ENCODE peak calls at places on chromosomes 11 and 22, in nine cellular contexts. One of them, this sample, is unnamed.

GRCh38 chr11:116951762-116952161 is 114.3 kb upstream of the APOA1 start:
- DNase-seq in AG04450: no peak
- DNase-seq in naive thymus-derived CD4-positive, alpha-beta T cell: no peak
- DNase-seq in GM23248: no peak
- DNase-seq in CD8-positive, alpha-beta T cell: no peak
- DNase-seq in adrenal gland: no peak
- DNase-seq in CD8-positive, alpha-beta memory T cell: no peak
- DNase-seq in dorsolateral prefrontal cortex: no peak
- DNase-seq in body of pancreas: no peak
- DNase-seq in this sample: no peak

GRCh38 chr11:87012089-87012488 is 25.6 kb upstream of the TMEM135 start:
- DNase-seq in CD8-positive, alpha-beta T cell: no peak
- DNase-seq in AG04450: no peak
- DNase-seq in body of pancreas: no peak
- DNase-seq in CD8-positive, alpha-beta memory T cell: no peak
- DNase-seq in dorsolateral prefrontal cortex: no peak
- DNase-seq in adrenal gland: no peak
- DNase-seq in naive thymus-derived CD4-positive, alpha-beta T cell: no peak
- DNase-seq in GM23248: no peak
- DNase-seq in this sample: no peak

GRCh38 chr11:18703001-18703763 is 4.6 kb downstream of the TMEM86A start:
- DNase-seq in naive thymus-derived CD4-positive, alpha-beta T cell: no peak
- DNase-seq in adrenal gland: no peak
- DNase-seq in body of pancreas: no peak
- DNase-seq in dorsolateral prefrontal cortex: no peak
- DNase-seq in CD8-positive, alpha-beta memory T cell: no peak
- DNase-seq in GM23248: no peak
- DNase-seq in CD8-positive, alpha-beta T cell: no peak
- DNase-seq in AG04450: no peak
- DNase-seq in this sample: no peak

GRCh38 chr22:35785181-35785923 is 67.7 kb downstream of the APOL5 start:
- DNase-seq in dorsolateral prefrontal cortex: no peak
- DNase-seq in CD8-positive, alpha-beta T cell: no peak
- DNase-seq in body of pancreas: no peak
- DNase-seq in AG04450: no peak
- DNase-seq in adrenal gland: no peak
- DNase-seq in GM23248: peak
- DNase-seq in CD8-positive, alpha-beta memory T cell: no peak
- DNase-seq in naive thymus-derived CD4-positive, alpha-beta T cell: no peak
- DNase-seq in this sample: no peak

GRCh38 chr11:62061356-62062222 is 62.2 kb upstream of the INCENP start:
- DNase-seq in GM23248: no peak
- DNase-seq in naive thymus-derived CD4-positive, alpha-beta T cell: no peak
- DNase-seq in AG04450: no peak
- DNase-seq in CD8-positive, alpha-beta memory T cell: no peak
- DNase-seq in body of pancreas: peak
- DNase-seq in CD8-positive, alpha-beta T cell: no peak
- DNase-seq in dorsolateral prefrontal cortex: no peak
- DNase-seq in adrenal gland: no peak
- DNase-seq in this sample: no peak

GRCh38 chr11:10456519-10456918 is 1.5 kb downstream of the AMPD3 start:
- DNase-seq in naive thymus-derived CD4-positive, alpha-beta T cell: no peak
- DNase-seq in body of pancreas: no peak
- DNase-seq in dorsolateral prefrontal cortex: no peak
- DNase-seq in adrenal gland: no peak
- DNase-seq in CD8-positive, alpha-beta memory T cell: no peak
- DNase-seq in CD8-positive, alpha-beta T cell: no peak
- DNase-seq in AG04450: no peak
- DNase-seq in GM23248: peak
- DNase-seq in this sample: no peak

GRCh38 chr11:95577716-95578460 is 211.7 kb downstream of the FAM76B start:
- DNase-seq in AG04450: no peak
- DNase-seq in naive thymus-derived CD4-positive, alpha-beta T cell: no peak
- DNase-seq in CD8-positive, alpha-beta memory T cell: no peak
- DNase-seq in GM23248: peak
- DNase-seq in adrenal gland: no peak
- DNase-seq in CD8-positive, alpha-beta T cell: no peak
- DNase-seq in body of pancreas: no peak
- DNase-seq in dorsolateral prefrontal cortex: no peak
- DNase-seq in this sample: no peak

GRCh38 chr22:46881373-46882118 is 119.1 kb downstream of the TBC1D22A start:
- DNase-seq in adrenal gland: no peak
- DNase-seq in AG04450: no peak
- DNase-seq in GM23248: peak
- DNase-seq in CD8-positive, alpha-beta T cell: no peak
- DNase-seq in body of pancreas: no peak
- DNase-seq in naive thymus-derived CD4-positive, alpha-beta T cell: no peak
- DNase-seq in CD8-positive, alpha-beta memory T cell: no peak
- DNase-seq in dorsolateral prefrontal cortex: no peak
- DNase-seq in this sample: no peak

GRCh38 chr11:95111923-95112540 is 22.4 kb downstream of the ENDOD1 start:
- DNase-seq in CD8-positive, alpha-beta T cell: no peak
- DNase-seq in adrenal gland: no peak
- DNase-seq in naive thymus-derived CD4-positive, alpha-beta T cell: no peak
- DNase-seq in GM23248: no peak
- DNase-seq in AG04450: no peak
- DNase-seq in dorsolateral prefrontal cortex: no peak
- DNase-seq in body of pancreas: no peak
- DNase-seq in CD8-positive, alpha-beta memory T cell: no peak
- DNase-seq in this sample: no peak

GRCh38 chr22:27919943-27920755 is 1.1 kb upstream of the PITPNB start:
- DNase-seq in body of pancreas: peak
- DNase-seq in CD8-positive, alpha-beta T cell: no peak
- DNase-seq in CD8-positive, alpha-beta memory T cell: no peak
- DNase-seq in GM23248: peak
- DNase-seq in AG04450: no peak
- DNase-seq in naive thymus-derived CD4-positive, alpha-beta T cell: no peak
- DNase-seq in adrenal gland: peak
- DNase-seq in dorsolateral prefrontal cortex: no peak
- DNase-seq in this sample: no peak

GRCh38 chr11:19605500-19606371 is 106.9 kb upstream of the NAV2 start:
- DNase-seq in adrenal gland: no peak
- DNase-seq in CD8-positive, alpha-beta T cell: no peak
- DNase-seq in naive thymus-derived CD4-positive, alpha-beta T cell: no peak
- DNase-seq in dorsolateral prefrontal cortex: no peak
- DNase-seq in GM23248: peak
- DNase-seq in body of pancreas: no peak
- DNase-seq in AG04450: no peak
- DNase-seq in CD8-positive, alpha-beta memory T cell: no peak
- DNase-seq in this sample: no peak

GRCh38 chr22:31789803-31790202 is 36.0 kb downstream of the DEPDC5 start:
- DNase-seq in adrenal gland: no peak
- DNase-seq in CD8-positive, alpha-beta T cell: no peak
- DNase-seq in CD8-positive, alpha-beta memory T cell: no peak
- DNase-seq in dorsolateral prefrontal cortex: no peak
- DNase-seq in body of pancreas: no peak
- DNase-seq in GM23248: no peak
- DNase-seq in AG04450: no peak
- DNase-seq in naive thymus-derived CD4-positive, alpha-beta T cell: no peak
- DNase-seq in this sample: no peak

GRCh38 chr11:16086229-16086628 is 270.1 kb downstream of the SOX6 start:
- DNase-seq in CD8-positive, alpha-beta memory T cell: no peak
- DNase-seq in AG04450: no peak
- DNase-seq in dorsolateral prefrontal cortex: no peak
- DNase-seq in naive thymus-derived CD4-positive, alpha-beta T cell: no peak
- DNase-seq in GM23248: no peak
- DNase-seq in CD8-positive, alpha-beta T cell: no peak
- DNase-seq in body of pancreas: no peak
- DNase-seq in adrenal gland: no peak
- DNase-seq in this sample: no peak

GRCh38 chr11:118290923-118291322 is 13.6 kb upstream of the CD3E start:
- DNase-seq in CD8-positive, alpha-beta memory T cell: no peak
- DNase-seq in adrenal gland: no peak
- DNase-seq in GM23248: peak
- DNase-seq in naive thymus-derived CD4-positive, alpha-beta T cell: peak
- DNase-seq in CD8-positive, alpha-beta T cell: peak
- DNase-seq in AG04450: no peak
- DNase-seq in body of pancreas: peak
- DNase-seq in dorsolateral prefrontal cortex: no peak
- DNase-seq in this sample: no peak

GRCh38 chr11:66727883-66728759 is 895 bp downstream of the SPTBN2 start:
- DNase-seq in CD8-positive, alpha-beta T cell: no peak
- DNase-seq in naive thymus-derived CD4-positive, alpha-beta T cell: no peak
- DNase-seq in adrenal gland: no peak
- DNase-seq in dorsolateral prefrontal cortex: no peak
- DNase-seq in CD8-positive, alpha-beta memory T cell: no peak
- DNase-seq in AG04450: no peak
- DNase-seq in GM23248: peak
- DNase-seq in body of pancreas: no peak
- DNase-seq in this sample: no peak

GRCh38 chr11:112227002-112227401 is 774 bp downstream of the PTS start:
- DNase-seq in CD8-positive, alpha-beta T cell: no peak
- DNase-seq in dorsolateral prefrontal cortex: no peak
- DNase-seq in body of pancreas: no peak
- DNase-seq in adrenal gland: no peak
- DNase-seq in GM23248: peak
- DNase-seq in naive thymus-derived CD4-positive, alpha-beta T cell: no peak
- DNase-seq in CD8-positive, alpha-beta memory T cell: no peak
- DNase-seq in AG04450: no peak
- DNase-seq in this sample: no peak

GRCh38 chr11:78901831-78902230 is 327.2 kb upstream of the NARS2 start:
- DNase-seq in body of pancreas: no peak
- DNase-seq in naive thymus-derived CD4-positive, alpha-beta T cell: no peak
- DNase-seq in dorsolateral prefrontal cortex: no peak
- DNase-seq in CD8-positive, alpha-beta T cell: no peak
- DNase-seq in AG04450: no peak
- DNase-seq in adrenal gland: no peak
- DNase-seq in CD8-positive, alpha-beta memory T cell: no peak
- DNase-seq in GM23248: no peak
- DNase-seq in this sample: no peak
- H3K27ac ChIP-seq in body of pancreas: no peak
- H3K27ac ChIP-seq in naive thymus-derived CD4-positive, alpha-beta T cell: no peak
- H3K27ac ChIP-seq in dorsolateral prefrontal cortex: no peak
- H3K27ac ChIP-seq in CD8-positive, alpha-beta T cell: no peak
- H3K27ac ChIP-seq in AG04450: no peak
- H3K27ac ChIP-seq in adrenal gland: no peak
- H3K27ac ChIP-seq in CD8-positive, alpha-beta memory T cell: no peak
- H3K27ac ChIP-seq in GM23248: no peak
- H3K27ac ChIP-seq in this sample: no peak

GRCh38 chr22:23218053-23218866 is 38.0 kb downstream of the BCR start:
- DNase-seq in naive thymus-derived CD4-positive, alpha-beta T cell: no peak
- DNase-seq in adrenal gland: no peak
- DNase-seq in CD8-positive, alpha-beta T cell: no peak
- DNase-seq in AG04450: no peak
- DNase-seq in body of pancreas: no peak
- DNase-seq in dorsolateral prefrontal cortex: no peak
- DNase-seq in CD8-positive, alpha-beta memory T cell: no peak
- DNase-seq in GM23248: no peak
- DNase-seq in this sample: no peak

GRCh38 chr22:23219787-23220484 is 39.6 kb downstream of the BCR start:
- DNase-seq in body of pancreas: no peak
- DNase-seq in CD8-positive, alpha-beta T cell: peak
- DNase-seq in naive thymus-derived CD4-positive, alpha-beta T cell: peak
- DNase-seq in adrenal gland: peak
- DNase-seq in dorsolateral prefrontal cortex: no peak
- DNase-seq in CD8-positive, alpha-beta memory T cell: no peak
- DNase-seq in AG04450: no peak
- DNase-seq in GM23248: peak
- DNase-seq in this sample: no peak

GRCh38 chr22:23219317-23219716 is 39.0 kb downstream of the BCR start:
- DNase-seq in naive thymus-derived CD4-positive, alpha-beta T cell: no peak
- DNase-seq in GM23248: no peak
- DNase-seq in CD8-positive, alpha-beta T cell: no peak
- DNase-seq in CD8-positive, alpha-beta memory T cell: no peak
- DNase-seq in dorsolateral prefrontal cortex: no peak
- DNase-seq in body of pancreas: no peak
- DNase-seq in adrenal gland: no peak
- DNase-seq in AG04450: no peak
- DNase-seq in this sample: no peak

GRCh38 chr22:23217171-23218052 is 37.1 kb downstream of the BCR start:
- DNase-seq in AG04450: no peak
- DNase-seq in GM23248: no peak
- DNase-seq in CD8-positive, alpha-beta memory T cell: no peak
- DNase-seq in CD8-positive, alpha-beta T cell: no peak
- DNase-seq in body of pancreas: no peak
- DNase-seq in adrenal gland: peak
- DNase-seq in dorsolateral prefrontal cortex: no peak
- DNase-seq in naive thymus-derived CD4-positive, alpha-beta T cell: no peak
- DNase-seq in this sample: no peak

GRCh38 chr22:23218867-23219251 is 38.5 kb downstream of the BCR start:
- DNase-seq in body of pancreas: peak
- DNase-seq in adrenal gland: no peak
- DNase-seq in AG04450: no peak
- DNase-seq in CD8-positive, alpha-beta T cell: no peak
- DNase-seq in naive thymus-derived CD4-positive, alpha-beta T cell: no peak
- DNase-seq in CD8-positive, alpha-beta memory T cell: no peak
- DNase-seq in GM23248: no peak
- DNase-seq in dorsolateral prefrontal cortex: no peak
- DNase-seq in this sample: no peak
- H3K27ac ChIP-seq in body of pancreas: peak
- H3K27ac ChIP-seq in adrenal gland: peak
- H3K27ac ChIP-seq in AG04450: peak
- H3K27ac ChIP-seq in CD8-positive, alpha-beta T cell: peak
- H3K27ac ChIP-seq in naive thymus-derived CD4-positive, alpha-beta T cell: peak
- H3K27ac ChIP-seq in CD8-positive, alpha-beta memory T cell: peak
- H3K27ac ChIP-seq in GM23248: no peak
- H3K27ac ChIP-seq in dorsolateral prefrontal cortex: peak
- H3K27ac ChIP-seq in this sample: peak

DNA sequence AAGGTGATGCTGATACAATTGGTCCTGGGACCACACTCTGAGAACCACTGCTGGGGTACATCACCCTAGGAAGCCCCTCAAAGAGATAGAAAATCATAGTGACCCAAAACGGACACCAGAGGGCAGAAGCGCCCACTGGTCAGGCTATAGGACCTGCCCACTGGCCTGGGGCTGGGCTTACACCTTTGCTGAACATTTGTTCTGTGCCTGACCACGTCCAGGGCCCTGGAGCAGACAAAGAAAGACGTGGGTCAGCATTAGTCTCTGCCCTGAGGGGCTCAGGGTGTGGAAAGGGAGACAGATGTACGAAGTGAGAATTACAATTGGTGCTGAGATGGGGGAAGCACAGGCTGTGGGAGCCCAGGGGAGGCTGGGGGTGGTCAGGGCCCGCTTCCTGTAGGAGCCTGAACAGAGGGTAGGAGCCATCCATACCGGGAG is 14.4 kb upstream of the SERPINH1 start:
- DNase-seq in CD8-positive, alpha-beta memory T cell: no peak
- DNase-seq in GM23248: peak
- DNase-seq in body of pancreas: peak
- DNase-seq in adrenal gland: peak
- DNase-seq in dorsolateral prefrontal cortex: peak
- DNase-seq in AG04450: no peak
- DNase-seq in CD8-positive, alpha-beta T cell: no peak
- DNase-seq in naive thymus-derived CD4-positive, alpha-beta T cell: no peak
- DNase-seq in this sample: peak
- H3K27ac ChIP-seq in CD8-positive, alpha-beta memory T cell: no peak
- H3K27ac ChIP-seq in GM23248: no peak
- H3K27ac ChIP-seq in body of pancreas: no peak
- H3K27ac ChIP-seq in adrenal gland: no peak
- H3K27ac ChIP-seq in dorsolateral prefrontal cortex: no peak
- H3K27ac ChIP-seq in AG04450: no peak
- H3K27ac ChIP-seq in CD8-positive, alpha-beta T cell: no peak
- H3K27ac ChIP-seq in naive thymus-derived CD4-positive, alpha-beta T cell: no peak
- H3K27ac ChIP-seq in this sample: no peak

DNA sequence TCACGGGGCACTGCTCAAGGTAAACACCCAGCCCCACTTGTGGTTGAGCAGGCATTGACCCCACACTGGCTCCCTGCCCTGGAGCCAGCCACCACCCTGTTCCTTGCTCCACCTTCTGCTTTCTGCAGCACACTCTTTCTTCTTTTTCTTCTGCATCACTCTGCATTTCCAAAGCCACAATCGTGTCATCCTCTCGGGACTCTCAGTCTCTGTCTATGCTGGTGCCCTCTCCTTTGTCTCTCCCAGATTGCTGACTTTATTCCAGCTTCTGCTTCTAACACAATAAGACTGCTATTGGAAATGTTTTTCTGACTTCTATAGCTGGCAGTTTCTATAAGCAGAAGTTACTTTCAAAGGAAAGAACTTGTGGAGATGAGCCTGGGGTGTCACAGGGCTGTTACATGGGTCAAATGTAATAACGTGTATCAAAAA is 14.4 kb downstream of the GRAP2 start:
- DNase-seq in CD8-positive, alpha-beta memory T cell: no peak
- DNase-seq in dorsolateral prefrontal cortex: no peak
- DNase-seq in adrenal gland: no peak
- DNase-seq in GM23248: no peak
- DNase-seq in body of pancreas: no peak
- DNase-seq in naive thymus-derived CD4-positive, alpha-beta T cell: no peak
- DNase-seq in AG04450: no peak
- DNase-seq in CD8-positive, alpha-beta T cell: no peak
- DNase-seq in this sample: no peak
- H3K27ac ChIP-seq in CD8-positive, alpha-beta memory T cell: peak
- H3K27ac ChIP-seq in dorsolateral prefrontal cortex: no peak
- H3K27ac ChIP-seq in adrenal gland: no peak
- H3K27ac ChIP-seq in GM23248: no peak
- H3K27ac ChIP-seq in body of pancreas: no peak
- H3K27ac ChIP-seq in naive thymus-derived CD4-positive, alpha-beta T cell: peak
- H3K27ac ChIP-seq in AG04450: no peak
- H3K27ac ChIP-seq in CD8-positive, alpha-beta T cell: peak
- H3K27ac ChIP-seq in this sample: no peak

This sample was measured in caudate nucleus.